ENCODE peak calls at places on chromosome 17, in nine cellular contexts. F is Panc1; O is Calu3; U is heart right ventricle; J is left lung; S is hepatocyte; T is glutamatergic neuron; L is stomach; H is CD8-positive, alpha-beta T cell. G is an unnamed sample.

GRCh38 chr17:38338053-38338452 is 5.7 kb downstream of the GPR179 start:
- DNase-seq in F (no peak), O (no peak), U (no peak), J (no peak), S (no peak), T (no peak), L (no peak), H (no peak), G (no peak)

GRCh38 chr17:20187049-20187448 is 177.9 kb downstream of the SPECC1 start:
- DNase-seq in F (no peak), O (no peak), U (no peak), J (no peak), S (no peak), T (no peak), L (no peak), H (no peak), G (no peak)

GRCh38 chr17:1123397-1124237 is 56.2 kb downstream of the ABR start:
- DNase-seq in F (no peak), O (no peak), U (no peak), J (no peak), S (no peak), T (peak), L (no peak), H (no peak), G (no peak)

GRCh38 chr17:67770539-67770938 is 52.8 kb downstream of the NOL11 start:
- DNase-seq in F (no peak), O (no peak), U (no peak), J (no peak), S (no peak), T (no peak), L (no peak), H (no peak), G (no peak)

GRCh38 chr17:57810740-57811632 is 38.9 kb downstream of the MRPS23 start:
- DNase-seq in F (no peak), O (no peak), U (peak), J (no peak), S (peak), T (no peak), L (no peak), H (no peak), G (no peak)

GRCh38 chr17:62718420-62718819 is 89.7 kb downstream of the MARCHF10 start:
- DNase-seq in F (no peak), O (no peak), U (no peak), J (no peak), S (peak), T (no peak), L (no peak), H (no peak), G (no peak)

GRCh38 chr17:42521666-42522262 is 14.3 kb upstream of the NAGLU start:
- DNase-seq in F (no peak), O (no peak), U (no peak), J (no peak), S (no peak), T (no peak), L (no peak), H (no peak), G (no peak)

GRCh38 chr17:45435481-45435880 is 2.8 kb upstream of the ARHGAP27 start:
- DNase-seq in F (no peak), O (no peak), U (no peak), J (no peak), S (no peak), T (no peak), L (no peak), H (no peak), G (no peak)

GRCh38 chr17:50308666-50309065 is 34.4 kb downstream of the TMEM92 start:
- DNase-seq in F (no peak), O (no peak), U (no peak), J (no peak), S (no peak), T (no peak), L (no peak), H (no peak), G (no peak)

GRCh38 chr17:74838275-74838674 is 21.4 kb downstream of the GRIN2C start:
- DNase-seq in F (no peak), O (no peak), U (no peak), J (no peak), S (no peak), T (no peak), L (no peak), H (no peak), G (no peak)

GRCh38 chr17:77345260-77345910 is 204.6 kb downstream of the SEC14L1 start:
- DNase-seq in F (no peak), O (no peak), U (no peak), J (no peak), S (no peak), T (no peak), L (peak), H (no peak), G (no peak)

GRCh38 chr17:37568350-37569053 is 40.7 kb downstream of the SYNRG start:
- DNase-seq in F (no peak), O (no peak), U (no peak), J (no peak), S (no peak), T (no peak), L (no peak), H (no peak), G (no peak)

GRCh38 chr17:37689317-37689716 is 46.1 kb upstream of the DDX52 start:
- DNase-seq in F (no peak), O (no peak), U (no peak), J (no peak), S (no peak), T (no peak), L (no peak), H (no peak), G (no peak)

GRCh38 chr17:17702821-17703607 is 21.8 kb downstream of the RAI1 start:
- DNase-seq in F (no peak), O (no peak), U (peak), J (no peak), S (no peak), T (peak), L (no peak), H (no peak), G (no peak)

GRCh38 chr17:5499790-5500189 is 13.4 kb downstream of the MIS12 start:
- DNase-seq in F (no peak), O (no peak), U (no peak), J (no peak), S (peak), T (peak), L (no peak), H (no peak), G (no peak)

GRCh38 chr17:68972119-68972704 is 17.0 kb upstream of the ABCA8 start:
- DNase-seq in F (no peak), O (peak), U (no peak), J (no peak), S (peak), T (no peak), L (no peak), H (no peak), G (no peak)

GRCh38 chr17:40510328-40510648 is 8.9 kb upstream of the TNS4 start:
- DNase-seq in F (no peak), O (peak), U (no peak), J (peak), S (no peak), T (no peak), L (no peak), H (no peak), G (no peak)

GRCh38 chr17:17724307-17724921 is 43.2 kb downstream of the RAI1 start:
- DNase-seq in F (no peak), O (no peak), U (peak), J (no peak), S (peak), T (peak), L (no peak), H (no peak), G (no peak)

GRCh38 chr17:17032131-17032692 is 10.0 kb upstream of the MPRIP start:
- DNase-seq in F (no peak), O (peak), U (peak), J (no peak), S (peak), T (peak), L (peak), H (no peak), G (no peak)

GRCh38 chr17:61593404-61593803 is 2.4 kb upstream of the NACA2 start:
- DNase-seq in F (no peak), O (no peak), U (no peak), J (no peak), S (no peak), T (no peak), L (no peak), H (no peak), G (no peak)

GRCh38 chr17:58328195-58329034 is at the start of gene TSPOAP1:
- DNase-seq in F (no peak), O (no peak), U (no peak), J (peak), S (no peak), T (peak), L (no peak), H (peak), G (peak)

GRCh38 chr17:35243459-35244204 is 760 bp downstream of the SLFN5 start:
- DNase-seq in F (no peak), O (peak), U (peak), J (peak), S (peak), T (peak), L (peak), H (peak), G (no peak)

GRCh38 chr17:280216-280615 is 72.4 kb downstream of the RPH3AL start:
- DNase-seq in F (no peak), O (no peak), U (no peak), J (no peak), S (no peak), T (no peak), L (peak), H (no peak), G (no peak)

GRCh38 chr17:35087731-35088646 is 24.5 kb upstream of the RFFL start:
- DNase-seq in F (no peak), O (peak), U (peak), J (peak), S (peak), T (peak), L (peak), H (peak), G (no peak)

GRCh38 chr17:69047368-69048263 is 13.1 kb downstream of the ABCA9 start:
- DNase-seq in F (no peak), O (peak), U (peak), J (peak), S (peak), T (no peak), L (peak), H (no peak), G (no peak)

GRCh38 chr17:83199500-83200201 is 120.2 kb downstream of the METRNL start:
- DNase-seq in F (no peak), O (no peak), U (peak), J (peak), S (no peak), T (no peak), L (peak), H (peak), G (no peak)

GRCh38 chr17:47696717-47697642 is 3.0 kb downstream of the TBKBP1 start:
- DNase-seq in F (no peak), O (no peak), U (no peak), J (peak), S (no peak), T (no peak), L (no peak), H (no peak), G (peak)

GRCh38 chr17:38958326-38958725 is 8.9 kb downstream of the FBXO47 start:
- DNase-seq in F (no peak), O (no peak), U (no peak), J (no peak), S (no peak), T (no peak), L (no peak), H (no peak), G (no peak)

GRCh38 chr17:18018411-18018921 is 20.5 kb downstream of the ATPAF2 start:
- DNase-seq in F (no peak), O (no peak), U (no peak), J (no peak), S (no peak), T (no peak), L (no peak), H (no peak), G (no peak)

GRCh38 chr17:19542247-19542646 is 8.6 kb downstream of the SLC47A1 start:
- DNase-seq in F (no peak), O (no peak), U (no peak), J (no peak), S (no peak), T (no peak), L (no peak), H (no peak), G (no peak)

GRCh38 chr17:78096093-78096492 is 32.5 kb downstream of the TMC6 start:
- DNase-seq in F (no peak), O (no peak), U (no peak), J (no peak), S (no peak), T (no peak), L (no peak), H (no peak), G (no peak)

GRCh38 chr17:17768415-17769088 is 68.2 kb downstream of the SREBF1 start:
- DNase-seq in F (no peak), O (no peak), U (no peak), J (no peak), S (no peak), T (no peak), L (no peak), H (no peak), G (no peak)

GRCh38 chr17:73284906-73285602 is 23.4 kb upstream of the CPSF4L start:
- DNase-seq in F (no peak), O (no peak), U (no peak), J (no peak), S (no peak), T (peak), L (no peak), H (no peak), G (no peak)

GRCh38 chr17:35313875-35314409 is 59.5 kb downstream of the SLFN11 start:
- DNase-seq in F (no peak), O (no peak), U (peak), J (no peak), S (no peak), T (no peak), L (no peak), H (peak), G (no peak)

GRCh38 chr17:27531469-27531948 is 75.3 kb downstream of the KSR1 start:
- DNase-seq in F (no peak), O (no peak), U (no peak), J (no peak), S (no peak), T (no peak), L (no peak), H (no peak), G (no peak)

GRCh38 chr17:80796430-80796861 is 195.2 kb upstream of the CHMP6 start:
- DNase-seq in F (no peak), O (no peak), U (no peak), J (no peak), S (no peak), T (no peak), L (no peak), H (no peak), G (no peak)

GRCh38 chr17:34248807-34249496 is 6.1 kb upstream of the CCL2 start:
- DNase-seq in F (no peak), O (no peak), U (no peak), J (no peak), S (no peak), T (no peak), L (no peak), H (no peak), G (no peak)

GRCh38 chr17:63309021-63309420 is 137.1 kb downstream of the CYB561 start:
- DNase-seq in F (no peak), O (no peak), U (no peak), J (no peak), S (no peak), T (no peak), L (no peak), H (no peak), G (no peak)

GRCh38 chr17:54172654-54173316 is 350.1 kb downstream of the KIF2B start:
- DNase-seq in F (no peak), O (peak), U (no peak), J (no peak), S (peak), T (peak), L (no peak), H (no peak), G (no peak)
- TF ChIP-seq CTCF in F (peak), O (no peak), U (peak), J (no peak), S (peak), T (peak), L (peak), H (no peak), G (peak)

GRCh38 chr17:82106697-82107305 is 8.8 kb upstream of the FASN start:
- DNase-seq in F (no peak), O (no peak), U (no peak), J (no peak), S (no peak), T (peak), L (peak), H (no peak), G (no peak)

GRCh38 chr17:82108999-82109480 is 11.0 kb upstream of the FASN start:
- DNase-seq in F (no peak), O (no peak), U (no peak), J (no peak), S (no peak), T (no peak), L (no peak), H (no peak), G (no peak)

GRCh38 chr17:82108038-82108998 is 10.3 kb upstream of the FASN start:
- DNase-seq in F (no peak), O (no peak), U (no peak), J (no peak), S (peak), T (peak), L (no peak), H (no peak), G (no peak)

GRCh38 chr17:82105882-82106696 is 8.1 kb upstream of the FASN start:
- DNase-seq in F (no peak), O (peak), U (peak), J (peak), S (peak), T (peak), L (peak), H (peak), G (no peak)

GRCh38 chr17:82107341-82107860 is 9.4 kb upstream of the FASN start:
- DNase-seq in F (no peak), O (no peak), U (no peak), J (no peak), S (peak), T (peak), L (no peak), H (no peak), G (no peak)
- TF ChIP-seq CTCF in F (no peak), O (peak), U (peak), J (no peak), S (no peak), T (no peak), L (no peak), H (no peak), G (no peak)

GRCh38 chr17:43998552-43998951 is 5.9 kb upstream of the NAGS start:
- DNase-seq in F (no peak), O (no peak), U (no peak), J (no peak), S (no peak), T (no peak), L (no peak), H (no peak), G (no peak)

GRCh38 chr17:43999024-43999423 is 5.4 kb upstream of the NAGS start:
- DNase-seq in F (no peak), O (no peak), U (no peak), J (no peak), S (no peak), T (no peak), L (no peak), H (no peak), G (no peak)

GRCh38 chr17:44001461-44001920 is 2.9 kb upstream of the NAGS start:
- DNase-seq in F (no peak), O (no peak), U (no peak), J (no peak), S (peak), T (no peak), L (no peak), H (no peak), G (no peak)

GRCh38 chr17:44000871-44001460 is 3.5 kb upstream of the NAGS start:
- DNase-seq in F (no peak), O (no peak), U (no peak), J (no peak), S (no peak), T (no peak), L (no peak), H (no peak), G (no peak)

GRCh38 chr17:44000141-44000860 is 4.1 kb upstream of the NAGS start:
- DNase-seq in F (no peak), O (no peak), U (no peak), J (peak), S (no peak), T (no peak), L (no peak), H (no peak), G (no peak)
- TF ChIP-seq CTCF in F (no peak), O (no peak), U (no peak), J (no peak), S (no peak), T (no peak), L (no peak), H (no peak), G (no peak)

DNA sequence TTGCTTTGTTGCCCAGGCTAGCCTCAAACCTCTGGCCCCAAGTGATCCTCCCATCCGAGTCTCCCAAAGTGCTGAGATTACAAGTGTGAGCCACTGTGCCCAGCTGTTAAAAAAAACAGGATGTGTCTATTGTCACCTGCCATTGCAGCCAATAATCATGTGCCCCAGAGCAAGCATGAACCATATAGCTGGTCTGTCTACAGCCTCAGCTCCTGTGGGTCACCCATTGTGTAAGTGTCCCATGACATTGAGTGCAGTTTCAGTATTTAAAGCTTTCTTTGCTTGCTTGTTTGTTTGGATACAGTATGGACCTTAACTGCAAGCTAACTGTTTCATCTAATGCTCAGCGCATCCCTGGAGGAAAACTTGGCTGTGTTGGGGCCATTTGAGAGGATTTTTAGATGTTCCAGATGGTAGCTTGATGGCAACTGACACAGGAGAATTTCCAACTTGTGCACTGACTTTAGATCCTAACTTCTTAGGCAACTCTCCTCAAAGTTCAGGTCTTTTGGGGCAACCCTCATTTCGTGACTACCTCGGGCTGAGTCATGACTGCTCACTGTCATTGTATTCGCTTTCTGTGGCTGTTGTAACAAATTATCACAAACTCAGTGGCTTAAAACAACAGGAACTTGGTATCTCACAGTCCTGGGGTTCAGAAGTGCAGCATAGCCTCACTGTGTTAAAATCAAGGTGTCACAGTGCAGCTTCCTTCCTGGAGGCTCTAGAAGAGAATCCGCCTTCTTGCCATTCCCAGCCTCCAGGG is 30.3 kb upstream of the ADORA2B start:
- DNase-seq in F (no peak), O (no peak), U (no peak), J (no peak), S (no peak), T (no peak), L (peak), H (no peak), G (no peak)
- TF ChIP-seq CTCF in F (no peak), O (no peak), U (no peak), J (no peak), S (no peak), T (no peak), L (no peak), H (no peak), G (no peak)

GRCh38 chr17:10649602-10650001 is 7.5 kb downstream of the MYH3 start:
- DNase-seq in F (no peak), O (no peak), U (no peak), J (no peak), S (no peak), T (no peak), L (no peak), H (no peak), G (no peak)

GRCh38 chr17:10651927-10652326 is 5.2 kb downstream of the MYH3 start:
- DNase-seq in F (no peak), O (no peak), U (no peak), J (no peak), S (no peak), T (no peak), L (no peak), H (no peak), G (no peak)

GRCh38 chr17:10657123-10657522 is at the start of gene MYH3:
- DNase-seq in F (no peak), O (no peak), U (no peak), J (no peak), S (no peak), T (no peak), L (no peak), H (no peak), G (no peak)

GRCh38 chr17:10653987-10654386 is 3.1 kb downstream of the MYH3 start:
- DNase-seq in F (no peak), O (no peak), U (no peak), J (no peak), S (no peak), T (no peak), L (no peak), H (no peak), G (no peak)

GRCh38 chr17:10652984-10653680 is 4.0 kb downstream of the MYH3 start:
- DNase-seq in F (no peak), O (no peak), U (no peak), J (no peak), S (no peak), T (no peak), L (no peak), H (no peak), G (no peak)
- TF ChIP-seq CTCF in F (no peak), O (no peak), U (no peak), J (no peak), S (no peak), T (no peak), L (no peak), H (no peak), G (no peak)